ENCODE peak calls at places on chromosomes 4 and X, in five cellular contexts. Q is foreskin fibroblast, E is mesothelial cell of epicardium, M is neural crest cell, F is IMR-90. B is an unnamed sample.

GRCh38 chr4:55154290-55154880 is 29.0 kb upstream of the KDR start:
- DNase-seq in M (no peak), Q (no peak), E (no peak), F (no peak), B (no peak)

GRCh38 chr4:184911310-184911709 is 85.5 kb upstream of the ACSL1 start:
- DNase-seq in Q (peak; percentile 10), E (no peak), F (peak; percentile 40), M (no peak), B (no peak)

GRCh38 chrX:2710041-2710471 is 19.0 kb downstream of the CD99 start:
- DNase-seq in M (no peak), E (no peak), F (peak; percentile 88), Q (peak; percentile 78), B (no peak)

GRCh38 chrX:39762266-39762841 is 335.4 kb downstream of the BCOR start:
- DNase-seq in F (peak; percentile 84), Q (peak; percentile 46), M (no peak), E (no peak), B (no peak)

GRCh38 chr4:53702334-53703266 is 111.3 kb upstream of the LNX1 start:
- DNase-seq in E (peak; percentile 42), F (peak; percentile 77), M (peak; percentile 57), Q (peak; percentile 79), B (no peak)

GRCh38 chr4:117796677-117797076 is 237.6 kb upstream of the NDST3 start:
- DNase-seq in Q (no peak), M (no peak), E (no peak), F (no peak), B (no peak)

GRCh38 chr4:156946508-156947197 is 24.9 kb downstream of the PDGFC start:
- DNase-seq in E (no peak), M (no peak), Q (peak; percentile 97), F (peak; percentile 99), B (no peak)

GRCh38 chrX:149511081-149511480 is 6.0 kb upstream of the IDS start:
- DNase-seq in Q (no peak), E (no peak), M (no peak), F (peak; percentile 50), B (no peak)

GRCh38 chr4:98374643-98375042 is 113.5 kb downstream of the RAP1GDS1 start:
- DNase-seq in M (no peak), E (no peak), Q (no peak), F (peak; percentile 62), B (no peak)

GRCh38 chr4:158484173-158484885 is 37.4 kb upstream of the RXFP1 start:
- DNase-seq in E (no peak), M (no peak), F (peak; percentile 61), Q (peak; percentile 38), B (no peak)

GRCh38 chr4:166198921-166199320 is 325.9 kb downstream of the TLL1 start:
- DNase-seq in F (no peak), Q (no peak), E (no peak), M (no peak), B (no peak)

GRCh38 chrX:153999359-154000037 is 20.2 kb downstream of the IRAK1 start:
- DNase-seq in Q (no peak), M (no peak), F (no peak), E (no peak), B (no peak)

GRCh38 chr4:159269143-159269542 is 166.3 kb downstream of the RAPGEF2 start:
- DNase-seq in E (no peak), Q (no peak), F (no peak), M (no peak), B (no peak)

GRCh38 chrX:12245650-12246645 is 107.7 kb downstream of the FRMPD4 start:
- DNase-seq in E (no peak), M (no peak), F (peak; percentile 57), Q (peak; percentile 56), B (no peak)

GRCh38 chr4:78650106-78651021 is 98.8 kb downstream of the ANXA3 start:
- DNase-seq in E (no peak), M (no peak), F (peak; percentile 86), Q (peak; percentile 77), B (no peak)

GRCh38 chr4:69823481-69824186 is 36.3 kb downstream of the SULT1E1 start:
- DNase-seq in E (no peak), M (no peak), Q (peak; percentile 38), F (peak; percentile 6), B (no peak)

GRCh38 chrX:149903889-149904748 is 23.1 kb downstream of the MAGEA8 start:
- DNase-seq in Q (peak; percentile 0), F (peak; percentile 6), E (no peak), M (no peak), B (no peak)

GRCh38 chr4:113943085-113943484 is 36.4 kb downstream of the ARSJ start:
- DNase-seq in F (no peak), M (no peak), E (no peak), Q (no peak), B (no peak)

GRCh38 chr4:7756071-7756470 is 183.6 kb downstream of the AFAP1 start:
- DNase-seq in M (no peak), E (no peak), F (no peak), Q (no peak), B (no peak)

GRCh38 chrX:63658920-63659319 is 126.1 kb downstream of the ARHGEF9 start:
- DNase-seq in M (no peak), E (no peak), F (no peak), Q (peak; percentile 21), B (no peak)

GRCh38 chr4:8556341-8557150 is 23.6 kb upstream of the GPR78 start:
- DNase-seq in E (no peak), Q (no peak), F (no peak), M (no peak), B (no peak)

GRCh38 chr4:5710065-5710961 is 688 bp upstream of the EVC start:
- DNase-seq in F (peak; percentile 18), Q (no peak), M (peak; percentile 18), E (no peak), B (no peak)

GRCh38 chr4:6905501-6905900 is 4.1 kb upstream of the TBC1D14 start:
- DNase-seq in F (no peak), Q (no peak), E (no peak), M (no peak), B (no peak)

GRCh38 chrX:6021316-6022091 is 207.2 kb downstream of the NLGN4X start:
- DNase-seq in M (peak; percentile 69), E (peak; percentile 57), Q (no peak), F (peak; percentile 0), B (no peak)

GRCh38 chrX:23317799-23318724 is 16.6 kb upstream of the PTCHD1 start:
- DNase-seq in M (peak; percentile 56), F (no peak), E (peak; percentile 46), Q (no peak), B (peak; percentile 15)

GRCh38 chrX:7131621-7132020 is 15.9 kb upstream of the STS start:
- DNase-seq in E (no peak), M (no peak), F (no peak), Q (no peak), B (no peak)

GRCh38 chrX:70970482-70970999 is 39.6 kb upstream of the SLC7A3 start:
- DNase-seq in Q (no peak), E (no peak), M (no peak), F (peak; percentile 16), B (no peak)

GRCh38 chrX:124093222-124093621 is 131.7 kb downstream of the STAG2 start:
- DNase-seq in E (no peak), M (no peak), F (no peak), Q (no peak), B (no peak)

GRCh38 chrX:124103966-124104365 is 142.5 kb downstream of the STAG2 start:
- DNase-seq in E (no peak), F (no peak), M (no peak), Q (no peak), B (no peak)

GRCh38 chrX:124097116-124097515 is 135.6 kb downstream of the STAG2 start:
- DNase-seq in M (no peak), Q (no peak), E (no peak), F (no peak), B (no peak)

GRCh38 chrX:124098089-124098488 is 136.6 kb downstream of the STAG2 start:
- DNase-seq in Q (peak; percentile 9), M (peak; percentile 9), E (no peak), F (peak; percentile 51), B (no peak)
- TF ChIP-seq CTCF in Q (peak; percentile 17), M (peak; percentile 82), E (peak; percentile 46), F (peak; percentile 56), B (peak; percentile 64)

DNA sequence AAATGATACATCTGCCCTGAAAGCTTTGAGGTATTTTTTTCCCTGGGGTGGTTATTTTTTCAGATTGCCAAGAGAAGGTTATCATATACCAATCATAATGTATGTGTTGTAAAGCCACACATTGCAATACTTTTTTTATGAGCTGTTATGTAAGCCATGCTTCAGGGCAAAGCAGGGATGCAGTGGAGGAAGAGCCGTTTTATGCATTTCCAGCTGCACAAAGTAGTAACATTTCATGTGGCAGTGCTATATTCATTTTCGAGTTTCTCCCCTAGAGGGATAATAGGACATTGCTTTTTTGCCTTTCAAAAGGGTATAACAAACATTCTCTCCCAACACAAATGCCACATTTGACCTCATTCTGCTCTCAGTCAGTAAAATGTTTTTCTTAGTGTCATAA is 68.5 kb downstream of the GALNT7 start:
- DNase-seq in M (no peak), F (no peak), E (no peak), Q (no peak), B (no peak)
- TF ChIP-seq CTCF in M (peak; percentile 38), F (no peak), E (peak; percentile 22), Q (no peak), B (no peak)

GRCh38 chr4:26127851-26128337 is 192.9 kb upstream of the RBPJ start:
- DNase-seq in E (no peak), Q (no peak), M (no peak), F (no peak), B (no peak)
- TF ChIP-seq CTCF in E (no peak), Q (no peak), M (no peak), F (no peak), B (no peak)

DNA sequence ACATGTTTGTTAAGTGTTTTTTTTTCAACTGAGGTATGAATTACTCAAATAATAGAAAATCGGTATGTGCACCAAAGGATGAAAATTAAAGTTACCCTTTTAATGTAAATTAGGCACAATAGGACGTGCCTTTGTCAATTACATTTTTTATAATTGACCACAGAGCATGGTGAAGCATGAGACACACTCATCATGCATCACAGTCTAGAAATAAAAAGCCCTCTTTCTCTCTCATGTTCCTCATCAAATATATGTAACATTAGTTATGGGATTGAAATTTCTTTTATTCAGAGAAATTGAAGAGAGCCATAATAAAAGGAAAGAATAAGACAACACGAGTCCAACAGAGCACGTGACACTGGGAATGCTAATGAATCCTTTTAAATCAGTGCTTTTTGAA is 3.5 kb downstream of the GNRHR start:
- DNase-seq in E (no peak), Q (no peak), F (no peak), M (no peak), B (no peak)
- TF ChIP-seq CTCF in E (no peak), Q (no peak), F (no peak), M (no peak), B (no peak)

B was measured in natural killer cell.